ENCODE peak calls at places on chromosomes 7 and 10, in five cellular contexts. X is PC-9, C is lower lobe of right lung, N is astrocyte, H is psoas muscle. D is an unnamed sample. For H3K36me3 and H3K27me3, the result is how much of the 10 kb centered on the place peaks cover.

GRCh38 chr7:97555845-97556431 is 175.9 kb upstream of the TAC1 start:
- DNase-seq in X (no peak), C (no peak), N (no peak), H (no peak), D (no peak)

GRCh38 chr10:125953778-125954385 is 57.5 kb downstream of the FANK1 start:
- DNase-seq in X (no peak), C (no peak), N (peak), H (no peak), D (no peak)

GRCh38 chr7:142927085-142927745 is 6.3 kb downstream of the TRPV5 start:
- DNase-seq in X (no peak), C (no peak), N (no peak), H (no peak), D (no peak)

GRCh38 chr7:37028909-37029440 is 304.7 kb upstream of the AOAH start:
- DNase-seq in X (no peak), C (no peak), N (no peak), H (no peak), D (no peak)

GRCh38 chr7:157446322-157446721 is 109.5 kb downstream of the DNAJB6 start:
- DNase-seq in X (no peak), C (peak), N (no peak), H (no peak), D (peak)

GRCh38 chr10:23432639-23433038 is 6.2 kb upstream of the OTUD1 start:
- DNase-seq in X (peak), C (no peak), N (no peak), H (no peak), D (no peak)

GRCh38 chr10:34290412-34291082 is 524.5 kb downstream of the PARD3 start:
- DNase-seq in X (no peak), C (no peak), N (peak), H (no peak), D (no peak)

GRCh38 chr7:117186218-117186617 is 136.6 kb downstream of the WNT2 start:
- DNase-seq in X (no peak), C (no peak), N (peak), H (no peak), D (no peak)

GRCh38 chr10:34475222-34475621 is 339.9 kb downstream of the PARD3 start:
- DNase-seq in X (no peak), C (no peak), N (peak), H (no peak), D (no peak)

GRCh38 chr7:44853391-44853790 is 5.5 kb upstream of the H2AZ2 start:
- DNase-seq in X (peak), C (no peak), N (no peak), H (no peak), D (no peak)

GRCh38 chr10:99888623-99889022 is 106.2 kb downstream of the ABCC2 start:
- DNase-seq in X (no peak), C (no peak), N (peak), H (no peak), D (no peak)

GRCh38 chr7:154746551-154746950 is 256.4 kb downstream of the PAXIP1 start:
- DNase-seq in X (no peak), C (no peak), N (no peak), H (no peak), D (no peak)

GRCh38 chr10:132522521-132523411 is 14.8 kb upstream of the INPP5A start:
- DNase-seq in X (no peak), C (peak), N (no peak), H (peak), D (no peak)

GRCh38 chr7:99030145-99030856 is 113.6 kb downstream of the SMURF1 start:
- DNase-seq in X (no peak), C (no peak), N (no peak), H (no peak), D (peak)

GRCh38 chr7:99028261-99028971 is 115.5 kb downstream of the SMURF1 start:
- DNase-seq in X (no peak), C (no peak), N (no peak), H (no peak), D (no peak)

GRCh38 chr7:99027241-99027640 is 116.7 kb downstream of the SMURF1 start:
- DNase-seq in X (no peak), C (no peak), N (peak), H (no peak), D (no peak)

GRCh38 chr7:99029481-99030144 is 114.3 kb downstream of the SMURF1 start:
- DNase-seq in X (no peak), C (no peak), N (no peak), H (no peak), D (no peak)

GRCh38 chr7:99027841-99028240 is 116.1 kb downstream of the SMURF1 start:
- DNase-seq in X (no peak), C (no peak), N (no peak), H (no peak), D (no peak)
- H3K36me3 ChIP-seq in X (under half), C (half or more), N (under half), H (under half), D (half or more)

DNA sequence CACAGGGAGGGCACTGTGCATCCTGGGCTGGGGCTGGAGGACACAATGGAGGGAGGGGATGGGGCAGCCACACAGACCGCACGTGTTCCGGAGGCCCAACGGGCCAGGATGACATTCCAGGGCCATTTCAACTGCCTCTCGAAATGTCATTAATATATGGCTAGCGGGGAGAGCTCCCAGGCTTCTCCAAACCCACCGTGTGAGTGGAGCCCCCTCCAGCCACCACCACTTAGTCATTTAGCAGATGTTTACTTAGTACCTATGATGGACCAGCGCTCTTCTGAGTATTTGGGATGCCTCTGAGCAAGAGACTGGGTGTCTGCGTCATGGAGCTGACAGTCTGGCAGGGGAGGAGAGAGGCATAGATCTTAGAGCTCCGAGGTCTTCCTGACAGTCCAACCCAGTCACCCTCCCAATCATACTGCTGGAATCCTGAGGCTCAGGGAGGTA is 107.3 kb downstream of the ZMIZ1 start:
- DNase-seq in X (no peak), C (no peak), N (peak), H (no peak), D (no peak)
- H3K27ac ChIP-seq in X (no peak), C (peak), N (peak), H (no peak), D (peak)

DNA sequence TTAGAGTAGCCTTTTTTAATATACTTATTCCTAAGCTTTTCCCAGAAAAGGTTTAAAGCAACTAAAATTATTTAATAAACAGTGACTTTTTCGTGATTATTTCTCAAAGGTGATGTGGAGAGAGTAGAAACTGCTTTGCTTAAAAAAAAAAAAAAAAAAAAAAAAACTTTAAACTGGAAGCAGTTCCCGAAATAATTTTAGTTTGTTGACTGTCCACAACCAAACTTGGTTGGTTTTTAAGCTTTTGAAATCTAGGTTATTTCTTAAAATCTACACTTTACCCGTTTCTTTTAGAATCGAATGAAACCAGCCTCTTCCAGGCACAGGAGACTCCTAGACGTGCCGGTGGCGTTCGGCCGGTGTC is 7.2 kb downstream of the SKAP2 start:
- DNase-seq in X (no peak), C (no peak), N (no peak), H (no peak), D (no peak)
- H3K27me3 ChIP-seq in X (under half), C (under half), N (half or more), H (under half), D (under half)

DNA sequence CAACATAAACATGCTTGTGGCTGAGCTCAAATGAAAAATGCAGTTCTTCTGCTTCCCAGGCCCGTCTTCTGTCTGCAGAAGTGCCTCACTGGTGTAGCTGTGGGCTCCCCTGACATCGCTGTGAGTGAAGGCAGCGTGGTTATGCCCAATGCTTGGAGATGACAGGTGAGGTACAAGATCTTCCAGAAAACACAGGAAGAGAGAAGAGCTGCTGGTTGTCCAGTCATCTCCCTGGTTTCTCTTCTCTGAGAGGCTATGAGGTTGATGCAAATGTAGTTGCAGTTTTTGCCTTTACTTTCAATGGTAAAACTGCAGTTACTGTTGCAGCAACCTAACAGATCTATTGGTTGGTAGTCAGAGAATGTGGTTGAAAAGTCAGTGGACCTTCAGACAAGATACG is 223.6 kb downstream of the GATA3 start:
- DNase-seq in X (no peak), C (no peak), N (no peak), H (no peak), D (no peak)
- H3K36me3 ChIP-seq in X (under half), C (under half), N (under half), H (under half), D (under half)

DNA sequence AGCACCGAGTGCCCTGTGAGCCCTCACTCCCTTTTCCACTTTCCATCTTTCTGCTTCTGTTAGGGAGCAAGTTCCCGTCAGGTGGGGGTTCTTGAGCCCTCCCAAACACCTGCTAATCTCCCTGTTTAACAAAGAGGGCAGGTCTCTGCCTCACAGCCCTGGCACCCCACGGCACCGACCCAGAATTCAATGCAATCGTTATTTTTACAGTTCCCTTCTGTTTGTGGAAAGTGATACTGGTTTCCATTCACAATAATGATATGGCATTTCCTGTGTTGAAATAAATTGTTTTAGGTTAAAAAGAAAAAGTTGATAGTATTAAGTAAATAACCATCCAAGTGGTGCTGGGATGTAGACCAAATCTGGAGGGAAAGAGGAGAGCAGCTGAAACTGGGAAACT is 38.8 kb upstream of the SLC29A3 start:
- DNase-seq in X (no peak), C (no peak), N (no peak), H (no peak), D (no peak)
- H3K27ac ChIP-seq in X (no peak), C (no peak), N (no peak), H (no peak), D (no peak)

DNA sequence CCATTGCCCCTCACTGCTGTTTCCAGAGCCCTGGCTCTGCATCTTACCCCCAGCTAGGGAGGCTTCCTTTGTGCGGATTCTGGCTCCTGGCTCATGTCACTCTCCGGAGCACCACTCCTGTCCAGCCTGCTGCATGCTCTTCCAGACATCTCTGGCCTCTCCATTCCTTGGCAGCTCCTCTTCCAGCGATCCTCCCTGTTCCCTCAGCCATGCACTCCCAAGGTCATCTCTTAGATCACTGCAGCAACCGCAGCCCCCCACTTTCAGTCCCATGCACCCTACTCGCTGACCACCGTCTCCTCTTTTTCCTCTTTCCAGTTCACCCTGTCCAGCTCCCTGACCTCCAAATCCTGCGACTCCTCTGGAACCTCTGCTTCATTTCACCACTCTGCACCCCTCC is 6.9 kb upstream of the SMARCD3 start:
- DNase-seq in X (no peak), C (no peak), N (no peak), H (peak), D (no peak)
- H3K27me3 ChIP-seq in X (half or more), C (under half), N (under half), H (under half), D (under half)

D was measured in upper lobe of right lung.